ENCODE peak calls at places on chromosomes 16 and 17, in six cellular contexts. L is H1, F is endothelial cell of umbilical vein, V is HepG2, X is K562, A is GM12878. H is an unnamed sample.

GRCh38 chr16:27310576-27311448 is 3.0 kb upstream of the IL4R start:
- DNase-seq in X (no peak), F (no peak), L (no peak), A (no peak), V (no peak), H (no peak)

GRCh38 chr16:75251280-75252048 is at the start of gene BCAR1:
- DNase-seq in V (peak), F (peak), L (peak), A (no peak), X (peak), H (no peak)

GRCh38 chr17:17493249-17493985 is 2.8 kb downstream of the RASD1 start:
- DNase-seq in L (no peak), X (no peak), F (no peak), V (no peak), A (no peak), H (no peak)

GRCh38 chr17:42276359-42276608 is at the start of gene STAT5B:
- DNase-seq in X (peak), L (no peak), V (no peak), A (no peak), F (peak), H (no peak)

GRCh38 chr16:12267491-12267890 is 291.0 kb downstream of the SNX29 start:
- DNase-seq in X (no peak), F (no peak), A (no peak), L (no peak), V (peak), H (no peak)

GRCh38 chr16:57038151-57038550 is 48.8 kb downstream of the NLRC5 start:
- DNase-seq in X (no peak), V (no peak), A (no peak), F (no peak), L (no peak), H (no peak)

GRCh38 chr17:46890638-46891037 is 32.3 kb upstream of the GOSR2 start:
- DNase-seq in X (no peak), F (no peak), L (no peak), V (no peak), A (no peak), H (no peak)

GRCh38 chr16:69924041-69924775 is 26.9 kb upstream of the CLEC18A start:
- DNase-seq in F (no peak), A (no peak), X (no peak), L (no peak), V (no peak), H (no peak)

GRCh38 chr17:46167826-46168569 is 25.2 kb downstream of the KANSL1 start:
- DNase-seq in L (no peak), F (no peak), V (peak), X (no peak), A (no peak), H (no peak)

GRCh38 chr16:87740441-87740840 is 25.3 kb downstream of the KLHDC4 start:
- DNase-seq in F (no peak), A (no peak), X (no peak), V (no peak), L (no peak), H (no peak)
- TF ChIP-seq POLR2A in F (no peak), A (no peak), X (no peak), V (no peak), L (no peak), H (no peak)

DNA sequence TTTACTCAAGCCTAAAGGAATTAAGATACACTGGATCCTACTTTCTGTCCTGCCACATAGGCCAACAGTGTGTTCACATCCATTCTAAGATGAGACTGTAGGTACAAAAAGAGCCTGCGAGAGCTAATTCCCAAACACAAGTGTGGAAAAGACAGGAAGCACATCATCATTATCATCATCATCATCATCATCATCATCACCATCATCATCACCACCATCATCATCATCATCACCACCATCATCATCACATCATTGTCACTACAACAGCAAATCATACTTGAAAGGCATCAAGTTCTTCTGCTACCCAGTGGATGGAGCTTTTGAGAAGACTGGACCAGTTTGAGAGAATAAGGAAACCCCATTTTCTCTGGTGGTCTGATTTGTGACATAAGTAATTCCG is 268.1 kb downstream of the HS3ST3A1 start:
- DNase-seq in L (no peak), A (no peak), V (no peak), F (no peak), X (no peak), H (no peak)
- TF ChIP-seq EZH2 in L (no peak), A (no peak), V (no peak), F (no peak), X (no peak), H (no peak)

DNA sequence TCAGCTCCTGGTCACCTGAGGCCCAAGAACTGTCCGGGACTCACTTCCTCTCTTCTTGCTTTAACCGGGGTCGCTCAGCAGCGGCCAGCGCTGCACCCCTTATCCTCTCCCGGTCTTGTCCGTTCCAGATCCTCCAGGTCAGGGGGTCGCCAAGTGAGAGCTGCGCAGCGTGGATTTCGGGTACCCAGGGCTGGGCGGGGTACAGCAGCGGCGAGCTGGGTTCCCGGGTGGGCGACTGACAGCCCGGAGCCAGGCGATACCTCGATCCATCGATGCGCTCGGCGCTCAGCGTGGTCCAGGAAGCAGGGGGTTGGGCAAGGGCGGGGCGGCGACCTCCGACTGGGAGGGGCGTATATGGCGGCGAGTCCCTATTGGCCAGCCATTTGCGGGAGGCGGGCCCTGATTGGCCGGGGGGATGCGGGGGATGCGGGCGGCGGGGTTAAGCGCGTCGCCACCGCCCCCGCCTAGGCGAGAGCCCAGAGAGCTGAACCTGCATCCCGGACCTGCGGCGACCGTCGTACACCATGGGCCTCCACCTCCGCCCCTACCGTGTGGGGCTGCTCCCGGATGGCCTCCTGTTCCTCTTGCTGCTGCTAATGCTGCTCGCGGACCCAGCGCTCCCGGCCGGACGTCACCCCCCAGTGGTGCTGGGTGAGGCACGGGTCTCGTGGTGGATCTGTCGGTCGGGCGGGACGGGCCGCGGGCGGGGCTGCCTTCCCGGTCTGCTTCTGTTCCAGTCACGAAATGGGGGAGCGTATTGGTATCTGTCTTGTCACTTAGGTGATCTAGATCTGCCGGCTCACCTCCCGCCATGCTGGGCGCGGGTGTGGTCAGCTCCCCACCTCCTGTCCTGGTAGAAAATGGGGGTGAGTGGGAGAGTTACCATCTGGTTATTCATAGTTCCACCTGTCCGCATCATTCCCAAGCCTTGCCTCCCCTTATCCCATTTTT is at the start of gene PLA2G15:
- DNase-seq in A (no peak), X (peak), L (peak), V (peak), F (peak), H (peak)
- TF ChIP-seq POLR2A in A (peak), X (peak), L (no peak), V (peak), F (peak), H (no peak)

DNA sequence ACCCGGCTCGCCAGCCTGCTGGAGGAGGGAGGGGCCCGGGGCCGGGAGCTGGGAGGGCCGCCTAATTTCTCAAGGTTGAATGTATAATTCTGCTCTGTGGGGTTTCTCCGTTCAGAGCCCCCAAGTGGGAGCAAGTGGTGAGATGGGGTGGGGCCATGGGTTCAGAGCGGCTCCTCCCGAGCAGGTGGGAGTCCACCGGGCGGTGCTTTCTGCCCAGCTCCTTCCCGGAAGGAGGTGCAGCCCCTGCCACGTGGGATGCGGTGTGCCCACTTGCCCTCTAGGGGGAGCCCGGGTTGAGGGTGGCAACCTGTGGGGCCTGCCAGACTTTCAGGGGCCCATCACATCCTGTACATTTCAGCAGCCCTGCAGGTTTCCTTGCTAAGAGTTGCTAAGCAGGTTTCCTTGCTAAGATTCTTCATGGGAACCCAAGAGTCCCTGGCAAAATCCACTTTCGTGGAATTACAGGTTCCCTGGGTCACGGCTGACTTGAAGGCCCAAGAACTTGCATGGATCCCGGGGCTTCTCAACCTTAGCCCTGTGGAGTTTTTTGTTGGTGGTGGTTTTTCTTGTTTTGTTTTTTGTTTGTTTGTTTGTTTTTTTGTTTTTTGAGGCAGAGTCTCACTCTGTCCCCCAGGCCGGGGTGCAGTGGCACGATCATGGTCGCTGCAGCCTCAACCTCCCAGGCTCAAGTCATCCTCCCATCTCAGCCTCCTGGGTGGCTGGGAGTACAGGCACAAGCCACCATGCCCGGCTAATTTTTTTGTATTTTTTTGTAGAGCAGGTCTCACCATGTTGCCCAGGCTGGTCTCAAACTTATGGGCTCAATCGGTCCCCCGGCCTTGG is 196.6 kb upstream of the GSE1 start:
- DNase-seq in F (no peak), X (peak), A (no peak), V (peak), L (no peak), H (peak)
- TF ChIP-seq EZH2 in F (no peak), X (no peak), A (no peak), V (no peak), L (no peak), H (no peak)

DNA sequence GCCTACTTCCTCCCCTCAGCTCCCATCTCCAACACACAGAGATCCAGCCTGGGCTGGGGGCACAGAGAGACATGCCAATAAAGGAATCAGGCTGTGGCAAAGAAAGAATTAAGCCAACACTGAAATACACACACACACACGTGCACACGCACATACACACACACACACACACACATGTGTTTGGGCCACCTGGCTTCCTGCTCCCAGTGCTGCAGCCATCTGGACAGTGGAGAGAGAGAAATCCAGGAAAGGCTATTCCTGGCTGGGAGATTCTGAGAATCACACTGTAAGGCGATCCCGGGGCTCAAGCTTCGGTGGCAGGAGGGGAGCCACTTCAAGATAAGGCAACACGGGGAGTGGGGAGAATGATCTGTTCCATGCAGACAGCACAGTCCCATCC is 72.4 kb downstream of the NOG start:
- DNase-seq in L (no peak), A (no peak), F (no peak), X (no peak), V (no peak), H (no peak)
- TF ChIP-seq POLR2A in L (no peak), A (no peak), F (no peak), X (no peak), V (no peak), H (no peak)

DNA sequence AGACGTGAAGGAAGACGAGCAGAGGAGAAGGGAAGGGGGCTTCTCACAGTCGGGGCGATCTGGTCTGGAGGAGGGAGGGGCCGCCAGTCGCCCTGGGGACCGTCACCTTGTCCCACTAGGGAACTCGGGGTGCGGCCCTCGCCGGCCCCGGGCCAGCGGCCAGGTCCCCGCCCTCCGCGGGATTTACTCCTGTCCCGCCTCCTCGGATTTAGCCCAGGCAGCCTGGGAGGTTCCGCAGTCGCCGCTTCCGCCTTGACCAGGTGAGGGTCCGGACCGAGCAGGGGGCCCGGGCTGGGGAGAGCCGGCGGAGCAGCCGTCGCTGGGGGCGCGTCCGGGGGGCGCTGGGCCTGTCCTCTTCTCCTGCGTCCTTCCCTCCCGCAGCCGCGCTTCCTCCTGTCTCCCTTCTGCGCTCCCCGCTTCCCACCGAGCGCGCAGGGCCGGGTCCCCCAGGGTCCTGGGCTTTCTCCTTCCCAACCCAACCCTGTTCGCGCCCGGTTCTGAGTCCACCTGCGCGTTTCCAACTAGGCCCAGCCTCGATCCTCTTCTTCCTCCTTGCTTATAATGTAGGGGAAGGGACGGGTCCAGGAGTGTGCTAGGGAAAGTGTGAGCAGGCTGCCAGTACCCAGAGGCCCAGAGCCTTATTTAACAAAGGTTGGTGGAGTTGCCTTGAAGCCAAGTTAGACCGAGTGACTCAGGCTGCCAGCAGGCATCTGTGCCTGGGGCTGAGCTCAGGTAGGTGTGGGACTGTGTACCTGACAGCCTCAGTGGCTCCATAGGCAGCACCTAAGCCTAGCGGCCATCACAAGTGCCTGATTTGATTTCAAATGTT is at the start of gene TNK1:
- DNase-seq in F (no peak), A (no peak), L (no peak), V (peak), X (peak), H (no peak)
- TF ChIP-seq EZH2 in F (peak), A (no peak), L (peak), V (no peak), X (no peak), H (no peak)

GRCh38 chr17:57954421-57955182 is 610 bp downstream of the CUEDC1 start:
- DNase-seq in X (peak), F (peak), L (no peak), A (no peak), V (no peak), H (no peak)
- TF ChIP-seq POLR2A in X (no peak), F (no peak), L (no peak), A (no peak), V (no peak), H (no peak)

DNA sequence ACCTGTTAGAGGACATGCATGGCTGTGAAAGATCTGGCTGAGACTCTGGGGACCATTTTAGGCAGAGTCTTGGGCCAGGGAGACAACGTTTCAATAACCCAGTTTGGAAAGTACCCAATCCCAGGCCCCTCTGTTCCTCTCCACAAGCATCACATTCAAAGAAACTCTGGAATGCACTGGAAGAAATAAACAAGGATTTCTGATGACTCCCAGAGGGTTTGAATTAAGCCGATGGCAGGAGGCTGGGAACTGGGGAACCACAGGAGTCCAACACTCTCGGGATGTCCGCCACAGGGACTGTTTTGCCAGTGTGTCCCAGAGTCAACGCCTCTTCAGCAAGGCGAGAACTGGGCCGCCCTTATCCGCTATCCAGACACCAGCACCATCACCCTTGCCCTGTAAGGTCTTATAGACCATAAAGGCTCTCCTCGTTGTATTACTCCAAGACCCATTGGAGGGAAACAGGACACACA is 3.3 kb downstream of the PMP22 start:
- DNase-seq in L (no peak), V (no peak), X (no peak), F (peak), A (no peak), H (no peak)
- TF ChIP-seq EZH2 in L (peak), V (peak), X (no peak), F (no peak), A (no peak), H (no peak)

DNA sequence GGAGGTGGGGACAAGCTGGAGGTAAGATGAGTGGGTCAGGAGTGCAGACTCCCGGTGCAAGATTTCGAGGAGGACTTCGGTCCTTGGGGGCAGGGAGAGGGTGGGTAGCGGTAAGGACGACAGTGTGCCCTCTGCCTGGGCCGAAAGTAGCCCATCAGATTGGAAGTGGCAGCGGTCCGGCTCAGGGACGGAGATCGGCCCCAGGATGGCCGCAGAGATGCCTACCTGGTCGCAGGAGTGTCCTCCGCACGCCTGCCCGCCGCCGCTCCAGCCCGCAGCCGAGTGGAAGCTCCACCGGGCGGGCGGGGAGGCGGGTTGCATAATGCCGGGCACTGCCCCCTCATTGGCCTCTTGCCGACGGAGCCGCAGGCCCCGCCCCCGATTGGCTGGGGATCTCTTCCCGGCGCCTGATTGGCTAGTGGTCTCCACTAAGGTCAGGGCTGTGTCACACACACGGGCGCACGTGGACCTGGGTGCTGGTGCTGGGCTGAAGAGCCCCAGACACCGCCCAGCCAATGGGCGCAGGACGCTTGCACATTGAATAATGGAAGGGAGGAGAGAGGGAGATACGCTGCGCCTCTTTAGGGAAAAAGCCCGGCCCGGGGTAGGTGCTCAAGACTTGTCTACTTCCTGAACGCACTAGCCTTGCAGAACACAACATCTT is at the start of gene PER1:
- DNase-seq in A (peak), V (peak), X (peak), F (peak), L (no peak), H (peak)
- TF ChIP-seq POLR2A in A (peak), V (peak), X (peak), F (peak), L (no peak), H (peak)

DNA sequence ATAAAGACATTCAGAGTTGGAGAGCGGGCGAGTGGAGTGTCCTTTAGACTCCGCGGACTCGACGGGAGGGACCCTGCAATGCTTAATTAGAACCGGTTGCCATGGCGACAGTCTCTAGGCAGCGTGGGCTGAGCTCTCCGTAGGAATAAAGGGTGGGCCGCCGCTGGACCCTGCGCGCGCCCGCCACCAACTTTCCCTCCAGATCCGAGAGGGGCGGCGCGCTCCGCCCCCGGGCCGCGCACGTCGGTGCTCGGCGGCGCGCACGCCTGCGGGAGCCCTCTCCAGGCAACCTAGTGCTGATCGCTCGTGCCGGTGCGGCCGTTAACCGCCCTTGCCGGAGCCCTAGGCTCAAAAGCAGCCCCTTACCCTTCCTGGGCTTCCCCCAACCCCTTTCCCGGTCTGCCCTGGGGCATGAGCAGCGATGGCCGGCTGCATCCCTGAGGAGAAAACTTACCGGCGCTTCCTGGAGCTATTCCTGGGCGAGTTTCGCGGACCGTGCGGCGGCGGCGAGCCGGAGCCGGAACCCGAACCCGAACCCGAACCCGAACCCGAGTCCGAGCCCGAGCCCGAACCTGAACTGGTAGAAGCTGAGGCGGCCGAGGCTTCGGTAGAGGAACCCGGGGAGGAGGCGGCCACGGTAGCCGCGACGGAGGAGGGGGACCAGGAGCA is at the start of gene PPM1E:
- DNase-seq in L (peak), X (peak), A (no peak), V (peak), F (peak), H (no peak)
- TF ChIP-seq EZH2 in L (no peak), X (no peak), A (no peak), V (peak), F (no peak), H (no peak)

H was measured in HCT116.